ENCODE peak calls at places on chromosome 22, in seven cellular contexts. One of them, this sample, is unnamed. For H3K9me3, the result is how much of the 10 kb centered on the place peaks cover.

GRCh38 chr22:45549739-45550138 is 47.1 kb downstream of the FBLN1 start:
- DNase-seq in pancreas: no peak
- DNase-seq in body of pancreas: no peak
- DNase-seq in Peyer's patch: no peak
- DNase-seq in ovary: no peak
- DNase-seq in kidney: peak
- DNase-seq in hepatocyte: peak
- DNase-seq in this sample: no peak

GRCh38 chr22:23230348-23231068 is 50.2 kb downstream of the BCR start:
- DNase-seq in pancreas: no peak
- DNase-seq in ovary: no peak
- DNase-seq in hepatocyte: no peak
- DNase-seq in body of pancreas: no peak
- DNase-seq in kidney: peak
- DNase-seq in Peyer's patch: no peak
- DNase-seq in this sample: no peak

GRCh38 chr22:27193215-27193614 is 535.8 kb downstream of the MIAT start:
- DNase-seq in body of pancreas: no peak
- DNase-seq in kidney: no peak
- DNase-seq in pancreas: no peak
- DNase-seq in ovary: no peak
- DNase-seq in Peyer's patch: no peak
- DNase-seq in hepatocyte: no peak
- DNase-seq in this sample: no peak

GRCh38 chr22:20953668-20954500 is 13.2 kb upstream of the AIFM3 start:
- DNase-seq in pancreas: peak
- DNase-seq in body of pancreas: peak
- DNase-seq in Peyer's patch: no peak
- DNase-seq in hepatocyte: peak
- DNase-seq in kidney: no peak
- DNase-seq in ovary: no peak
- DNase-seq in this sample: no peak

GRCh38 chr22:25407859-25408229 is 156.6 kb upstream of the GRK3 start:
- DNase-seq in body of pancreas: no peak
- DNase-seq in ovary: no peak
- DNase-seq in pancreas: no peak
- DNase-seq in kidney: peak
- DNase-seq in hepatocyte: no peak
- DNase-seq in Peyer's patch: no peak
- DNase-seq in this sample: no peak

GRCh38 chr22:46833228-46833627 is 70.8 kb downstream of the TBC1D22A start:
- DNase-seq in body of pancreas: peak
- DNase-seq in ovary: no peak
- DNase-seq in hepatocyte: peak
- DNase-seq in kidney: no peak
- DNase-seq in Peyer's patch: no peak
- DNase-seq in pancreas: peak
- DNase-seq in this sample: no peak

GRCh38 chr22:30250713-30251267 is 4.2 kb upstream of the LIF start:
- DNase-seq in kidney: peak
- DNase-seq in hepatocyte: peak
- DNase-seq in ovary: no peak
- DNase-seq in pancreas: no peak
- DNase-seq in body of pancreas: peak
- DNase-seq in Peyer's patch: no peak
- DNase-seq in this sample: no peak

GRCh38 chr22:41713004-41713403 is 13.7 kb downstream of the MEI1 start:
- DNase-seq in hepatocyte: no peak
- DNase-seq in kidney: no peak
- DNase-seq in ovary: no peak
- DNase-seq in Peyer's patch: no peak
- DNase-seq in body of pancreas: no peak
- DNase-seq in pancreas: no peak
- DNase-seq in this sample: no peak

GRCh38 chr22:46069518-46070214 is 80.7 kb upstream of the PPARA start:
- DNase-seq in pancreas: peak
- DNase-seq in body of pancreas: peak
- DNase-seq in kidney: no peak
- DNase-seq in ovary: peak
- DNase-seq in Peyer's patch: peak
- DNase-seq in hepatocyte: no peak
- DNase-seq in this sample: peak

GRCh38 chr22:46004105-46004866 is 27.3 kb upstream of the WNT7B start:
- DNase-seq in Peyer's patch: no peak
- DNase-seq in kidney: peak
- DNase-seq in pancreas: no peak
- DNase-seq in hepatocyte: no peak
- DNase-seq in body of pancreas: no peak
- DNase-seq in ovary: no peak
- DNase-seq in this sample: no peak

GRCh38 chr22:32466496-32466895 is 2.2 kb upstream of the BPIFC start:
- DNase-seq in body of pancreas: no peak
- DNase-seq in pancreas: no peak
- DNase-seq in kidney: no peak
- DNase-seq in ovary: no peak
- DNase-seq in hepatocyte: no peak
- DNase-seq in Peyer's patch: no peak
- DNase-seq in this sample: no peak

GRCh38 chr22:19402642-19403191 is 28.8 kb downstream of the HIRA start:
- DNase-seq in kidney: no peak
- DNase-seq in body of pancreas: no peak
- DNase-seq in ovary: no peak
- DNase-seq in hepatocyte: no peak
- DNase-seq in Peyer's patch: no peak
- DNase-seq in pancreas: no peak
- DNase-seq in this sample: no peak

GRCh38 chr22:46388647-46389046 is 53.1 kb downstream of the TRMU start:
- DNase-seq in ovary: no peak
- DNase-seq in hepatocyte: no peak
- DNase-seq in kidney: peak
- DNase-seq in Peyer's patch: no peak
- DNase-seq in body of pancreas: no peak
- DNase-seq in pancreas: no peak
- DNase-seq in this sample: no peak

GRCh38 chr22:40247976-40248375 is 70.3 kb downstream of the TNRC6B start:
- DNase-seq in hepatocyte: no peak
- DNase-seq in pancreas: no peak
- DNase-seq in kidney: no peak
- DNase-seq in body of pancreas: no peak
- DNase-seq in ovary: no peak
- DNase-seq in Peyer's patch: peak
- DNase-seq in this sample: no peak

GRCh38 chr22:30894371-30894740 is 74.2 kb downstream of the MORC2 start:
- DNase-seq in body of pancreas: no peak
- DNase-seq in Peyer's patch: peak
- DNase-seq in kidney: no peak
- DNase-seq in pancreas: no peak
- DNase-seq in hepatocyte: no peak
- DNase-seq in ovary: no peak
- DNase-seq in this sample: no peak

DNA sequence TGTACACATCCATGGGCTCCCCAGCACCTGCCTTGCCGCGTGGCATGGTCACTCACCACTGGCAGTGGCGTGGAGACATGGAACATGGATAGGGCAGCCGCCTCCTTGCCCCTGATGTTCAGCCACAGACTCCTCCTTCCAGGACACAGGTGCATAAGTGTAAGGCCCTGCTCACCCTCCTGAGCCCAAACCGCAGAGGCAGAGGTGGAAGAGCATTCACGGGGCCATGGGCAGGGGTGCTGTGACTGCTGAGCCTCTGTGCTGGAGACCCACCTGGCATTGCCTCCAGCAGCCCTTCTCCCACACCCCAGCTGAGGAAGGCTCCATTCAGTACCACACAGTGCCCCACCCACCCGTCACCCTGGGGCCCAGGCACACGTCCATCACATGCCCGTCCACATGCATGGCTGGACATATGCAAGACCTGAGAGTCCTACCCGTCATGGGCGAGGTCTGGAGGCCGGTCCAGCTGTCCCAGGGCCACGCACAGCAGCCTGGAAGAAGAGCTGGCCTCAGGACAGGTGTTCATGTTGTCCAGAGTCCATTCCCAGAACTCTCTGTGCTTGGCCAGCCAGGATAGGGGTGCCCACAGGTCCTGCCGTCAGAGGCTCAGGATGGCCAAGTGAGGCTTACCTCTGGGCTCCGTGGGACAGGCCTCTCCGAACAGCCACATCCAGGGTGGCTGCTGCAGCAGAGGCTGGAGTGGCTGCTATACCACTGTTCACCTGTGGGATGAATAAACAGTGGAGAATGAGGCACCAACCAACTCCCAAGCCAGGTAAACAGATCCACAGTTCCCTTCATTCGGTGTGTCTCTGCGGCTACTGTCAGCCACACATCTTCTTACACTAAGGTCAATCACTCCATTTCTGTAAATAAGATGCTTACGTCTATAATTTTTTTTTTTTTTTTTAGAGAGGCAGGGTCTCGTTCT is 1.7 kb upstream of the TUBGCP6 start:
- DNase-seq in body of pancreas: no peak
- DNase-seq in ovary: peak
- DNase-seq in pancreas: no peak
- DNase-seq in kidney: no peak
- DNase-seq in hepatocyte: no peak
- DNase-seq in Peyer's patch: no peak
- DNase-seq in this sample: no peak
- TF ChIP-seq CTCF in body of pancreas: peak
- TF ChIP-seq CTCF in ovary: no peak
- TF ChIP-seq CTCF in pancreas: no peak
- TF ChIP-seq CTCF in kidney: peak
- TF ChIP-seq CTCF in hepatocyte: no peak
- TF ChIP-seq CTCF in Peyer's patch: no peak
- TF ChIP-seq CTCF in this sample: no peak

GRCh38 chr22:16695261-16695660 is 102.7 kb upstream of the CCT8L2 start:
- DNase-seq in pancreas: no peak
- DNase-seq in ovary: no peak
- DNase-seq in Peyer's patch: no peak
- DNase-seq in hepatocyte: no peak
- DNase-seq in kidney: no peak
- DNase-seq in body of pancreas: no peak
- DNase-seq in this sample: no peak
- H3K9me3 ChIP-seq in pancreas: under half
- H3K9me3 ChIP-seq in ovary: under half
- H3K9me3 ChIP-seq in Peyer's patch: under half
- H3K9me3 ChIP-seq in hepatocyte: under half
- H3K9me3 ChIP-seq in kidney: under half
- H3K9me3 ChIP-seq in body of pancreas: under half
- H3K9me3 ChIP-seq in this sample: under half

GRCh38 chr22:37417737-37418348 is 9.4 kb downstream of the ELFN2 start:
- DNase-seq in ovary: no peak
- DNase-seq in pancreas: no peak
- DNase-seq in body of pancreas: no peak
- DNase-seq in kidney: no peak
- DNase-seq in hepatocyte: no peak
- DNase-seq in Peyer's patch: no peak
- DNase-seq in this sample: no peak
- H3K4me3 ChIP-seq in ovary: no peak
- H3K4me3 ChIP-seq in pancreas: no peak
- H3K4me3 ChIP-seq in body of pancreas: no peak
- H3K4me3 ChIP-seq in kidney: no peak
- H3K4me3 ChIP-seq in hepatocyte: no peak
- H3K4me3 ChIP-seq in Peyer's patch: no peak
- H3K4me3 ChIP-seq in this sample: no peak

GRCh38 chr22:35966314-35967045 is 62.1 kb downstream of the RBFOX2 start:
- DNase-seq in ovary: no peak
- DNase-seq in hepatocyte: no peak
- DNase-seq in pancreas: no peak
- DNase-seq in body of pancreas: no peak
- DNase-seq in Peyer's patch: no peak
- DNase-seq in kidney: no peak
- DNase-seq in this sample: no peak
- TF ChIP-seq CTCF in ovary: no peak
- TF ChIP-seq CTCF in hepatocyte: no peak
- TF ChIP-seq CTCF in pancreas: no peak
- TF ChIP-seq CTCF in body of pancreas: no peak
- TF ChIP-seq CTCF in Peyer's patch: no peak
- TF ChIP-seq CTCF in kidney: no peak
- TF ChIP-seq CTCF in this sample: no peak

This sample was measured in psoas muscle.